ENCODE peak calls at places on chromosomes 1 and 21, in seven cellular contexts. X is prostate gland, A is mucosa of descending colon, G is transverse colon, M is BJ, I is bronchial epithelial cell, Y is GM12865. O is an unnamed sample.

GRCh38 chr1:101314244-101314643 is 77.4 kb downstream of the S1PR1 start:
- DNase-seq in M (no peak), Y (peak), X (no peak), G (no peak), A (no peak), I (peak), O (no peak)

GRCh38 chr1:201295861-201296260 is 12.6 kb downstream of the PKP1 start:
- DNase-seq in X (peak), A (no peak), Y (no peak), G (no peak), I (peak), M (peak), O (no peak)

GRCh38 chr1:77438239-77438913 is 156.6 kb downstream of the AK5 start:
- DNase-seq in M (peak), G (no peak), I (no peak), Y (no peak), A (no peak), X (peak), O (peak)

GRCh38 chr21:29092102-29092959 is 18.9 kb upstream of the CCT8 start:
- DNase-seq in G (no peak), I (peak), M (no peak), A (no peak), Y (no peak), X (no peak), O (no peak)

GRCh38 chr21:45987121-45987711 is 5.6 kb downstream of the COL6A1 start:
- DNase-seq in I (no peak), G (no peak), A (no peak), X (no peak), Y (no peak), M (no peak), O (no peak)

GRCh38 chr1:200888349-200888838 is 6.3 kb upstream of the INAVA start:
- DNase-seq in Y (peak), I (no peak), M (no peak), A (peak), G (peak), X (no peak), O (no peak)

GRCh38 chr1:89842547-89843278 is 21.9 kb downstream of the LRRC8D start:
- DNase-seq in I (peak), A (no peak), X (no peak), Y (peak), M (no peak), G (no peak), O (no peak)

GRCh38 chr1:1013922-1014617 is 773 bp downstream of the ISG15 start:
- DNase-seq in G (no peak), M (no peak), X (no peak), A (no peak), Y (peak), I (no peak), O (no peak)

GRCh38 chr1:40161125-40161887 is at the start of gene RLF:
- DNase-seq in G (peak), Y (peak), I (peak), A (peak), M (peak), X (peak), O (peak)

GRCh38 chr1:40167317-40167716 is 6.1 kb downstream of the RLF start:
- DNase-seq in A (no peak), Y (no peak), M (no peak), X (no peak), G (no peak), I (no peak), O (no peak)

GRCh38 chr1:40160806-40161124 is 422 bp upstream of the RLF start:
- DNase-seq in I (no peak), M (no peak), A (no peak), Y (no peak), G (no peak), X (no peak), O (no peak)

GRCh38 chr1:40161888-40162397 is 756 bp downstream of the RLF start:
- DNase-seq in A (no peak), X (peak), Y (no peak), M (no peak), G (no peak), I (no peak), O (no peak)

GRCh38 chr1:40162791-40163441 is 1.7 kb downstream of the RLF start:
- DNase-seq in G (no peak), Y (no peak), M (no peak), A (no peak), I (peak), X (no peak), O (no peak)
- H3K4me3 ChIP-seq in G (peak), Y (peak), M (peak), A (no peak), I (peak), X (peak), O (peak)

GRCh38 chr1:208084764-208085163 is 159.4 kb downstream of the PLXNA2 start:
- DNase-seq in I (no peak), Y (no peak), G (no peak), A (no peak), M (no peak), X (no peak), O (no peak)

GRCh38 chr1:208084220-208084619 is 160.0 kb downstream of the PLXNA2 start:
- DNase-seq in X (no peak), Y (no peak), G (no peak), A (no peak), I (no peak), M (no peak), O (no peak)

GRCh38 chr1:208083715-208084085 is 160.5 kb downstream of the PLXNA2 start:
- DNase-seq in A (no peak), Y (no peak), I (no peak), M (no peak), G (no peak), X (no peak), O (no peak)

GRCh38 chr1:208086116-208086515 is 158.1 kb downstream of the PLXNA2 start:
- DNase-seq in A (no peak), Y (no peak), G (no peak), I (peak), M (no peak), X (no peak), O (no peak)

DNA sequence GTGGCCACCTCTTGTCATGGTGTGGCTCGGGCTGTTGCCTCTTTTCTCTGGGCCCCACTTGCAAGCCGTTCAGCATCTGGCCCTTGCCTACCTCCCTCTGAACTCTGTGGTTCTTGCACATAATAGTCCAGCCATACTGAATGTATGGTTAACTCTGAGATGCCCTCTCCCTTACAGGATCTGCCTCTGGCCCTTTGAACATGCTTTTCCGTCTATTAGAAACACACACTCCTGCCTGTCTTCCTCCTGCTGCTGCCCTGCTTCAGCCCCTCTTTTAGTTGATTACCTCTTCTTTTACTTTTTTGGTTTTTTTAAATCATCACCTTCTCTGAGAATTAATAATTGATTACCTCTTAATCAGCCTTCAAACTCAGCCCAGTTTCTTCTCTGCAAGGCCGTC is 158.5 kb downstream of the PLXNA2 start:
- DNase-seq in I (no peak), G (no peak), X (no peak), Y (no peak), M (no peak), A (no peak), O (no peak)
- H3K4me3 ChIP-seq in I (no peak), G (no peak), X (no peak), Y (no peak), M (no peak), A (no peak), O (no peak)

GRCh38 chr1:247613405-247613804 is 8.0 kb downstream of the OR2G3 start:
- DNase-seq in M (no peak), G (no peak), I (no peak), Y (no peak), X (no peak), A (no peak), O (no peak)
- H3K4me3 ChIP-seq in M (no peak), G (no peak), I (no peak), Y (no peak), X (no peak), A (no peak), O (no peak)

GRCh38 chr1:182386980-182387379 is 4.6 kb downstream of the GLUL start:
- DNase-seq in Y (no peak), A (no peak), I (no peak), X (no peak), G (no peak), M (no peak), O (no peak)

GRCh38 chr1:182384387-182384960 is 7.1 kb downstream of the GLUL start:
- DNase-seq in Y (no peak), A (no peak), I (no peak), M (no peak), X (no peak), G (no peak), O (no peak)

GRCh38 chr1:182387566-182387965 is 4.0 kb downstream of the GLUL start:
- DNase-seq in Y (no peak), G (no peak), I (no peak), M (no peak), X (no peak), A (no peak), O (no peak)

GRCh38 chr1:182383934-182384333 is 7.7 kb downstream of the GLUL start:
- DNase-seq in Y (no peak), A (no peak), I (no peak), M (no peak), G (no peak), X (no peak), O (no peak)

DNA sequence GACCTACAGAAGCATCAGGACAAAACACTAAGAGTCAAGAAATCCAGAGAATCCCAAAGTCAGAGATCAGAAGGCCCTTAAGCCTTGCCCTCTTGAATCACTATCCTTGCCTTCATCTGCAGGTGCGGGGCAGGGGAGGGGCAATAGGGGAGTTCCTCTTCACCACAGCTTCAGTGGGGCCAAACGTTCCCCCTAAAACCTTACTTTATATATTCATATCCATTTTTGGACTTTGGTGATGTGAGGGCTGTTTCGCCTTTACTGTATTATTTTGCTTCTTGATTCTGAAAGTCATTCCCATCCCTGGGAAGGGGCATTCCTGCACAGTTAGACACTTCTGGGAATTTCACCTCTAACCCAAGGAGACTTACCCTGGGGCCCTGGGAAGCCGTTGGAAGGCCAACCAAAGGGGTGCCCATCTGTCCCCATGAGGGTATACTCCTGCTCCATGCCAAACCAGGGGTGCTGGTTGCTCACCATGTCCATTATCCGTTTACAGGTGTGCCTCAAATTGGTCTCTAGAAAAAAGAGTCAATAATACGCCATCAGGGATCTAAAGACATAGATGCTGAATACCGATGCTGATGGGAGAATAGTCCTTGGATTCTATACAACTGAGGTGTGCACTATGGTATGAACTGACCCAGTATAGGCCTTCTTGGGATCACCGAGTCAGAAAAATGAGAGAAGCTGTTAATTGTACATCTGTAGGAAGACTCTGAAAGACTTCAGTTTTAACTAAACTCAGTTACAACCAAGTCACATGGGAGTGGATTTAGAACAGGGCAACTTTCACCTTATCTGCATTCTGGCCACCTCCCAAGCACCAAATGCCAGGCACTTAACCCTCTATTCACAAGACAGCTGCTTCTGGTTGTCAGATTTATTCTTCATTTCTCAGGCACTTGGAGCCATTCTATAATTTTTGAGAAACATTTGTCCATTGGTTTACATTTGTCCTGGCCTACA is 5.4 kb downstream of the GLUL start:
- DNase-seq in M (no peak), Y (no peak), X (no peak), G (no peak), A (no peak), I (no peak), O (no peak)
- H3K4me3 ChIP-seq in M (no peak), Y (no peak), X (no peak), G (peak), A (no peak), I (no peak), O (no peak)

GRCh38 chr1:113981962-113982931 is 3.0 kb downstream of the OLFML3 start:
- DNase-seq in M (peak), Y (no peak), A (peak), G (peak), X (no peak), I (peak), O (no peak)

GRCh38 chr1:113978863-113979702 is at the start of gene OLFML3:
- DNase-seq in A (peak), M (peak), Y (peak), I (peak), G (peak), X (peak), O (peak)

GRCh38 chr1:113976609-113977278 is 2.5 kb upstream of the OLFML3 start:
- DNase-seq in G (no peak), Y (no peak), I (peak), M (no peak), X (no peak), A (no peak), O (no peak)

GRCh38 chr1:113982955-113983742 is 3.9 kb downstream of the OLFML3 start:
- DNase-seq in M (no peak), A (no peak), Y (no peak), X (no peak), G (no peak), I (no peak), O (no peak)

GRCh38 chr1:113980120-113980519 is 846 bp downstream of the OLFML3 start:
- DNase-seq in A (peak), Y (no peak), X (no peak), M (no peak), G (peak), I (no peak), O (no peak)
- H3K4me3 ChIP-seq in A (no peak), Y (no peak), X (peak), M (peak), G (peak), I (no peak), O (no peak)

GRCh38 chr1:64471218-64471719 is 1.3 kb downstream of the CACHD1 start:
- DNase-seq in G (peak), X (peak), I (peak), M (no peak), Y (no peak), A (peak), O (no peak)

GRCh38 chr1:64473367-64473766 is 3.4 kb downstream of the CACHD1 start:
- DNase-seq in I (no peak), Y (no peak), A (no peak), X (no peak), M (no peak), G (no peak), O (no peak)

GRCh38 chr1:64471724-64472276 is 1.9 kb downstream of the CACHD1 start:
- DNase-seq in A (no peak), I (peak), X (no peak), M (no peak), Y (no peak), G (no peak), O (no peak)

GRCh38 chr1:64474133-64474532 is 4.2 kb downstream of the CACHD1 start:
- DNase-seq in X (no peak), Y (no peak), I (no peak), G (no peak), A (no peak), M (no peak), O (no peak)

GRCh38 chr1:64472805-64473204 is 2.9 kb downstream of the CACHD1 start:
- DNase-seq in M (no peak), G (no peak), X (no peak), Y (no peak), I (no peak), A (no peak), O (no peak)
- H3K4me3 ChIP-seq in M (no peak), G (no peak), X (peak), Y (no peak), I (no peak), A (no peak), O (no peak)

GRCh38 chr1:4648657-4649056 is 5.8 kb upstream of the AJAP1 start:
- DNase-seq in I (no peak), Y (no peak), A (no peak), M (no peak), G (no peak), X (no peak), O (no peak)

GRCh38 chr1:4652631-4653327 is 1.6 kb upstream of the AJAP1 start:
- DNase-seq in A (peak), M (no peak), X (peak), G (peak), I (no peak), Y (peak), O (no peak)

GRCh38 chr1:4653328-4653660 is 1.1 kb upstream of the AJAP1 start:
- DNase-seq in A (no peak), Y (no peak), I (no peak), G (no peak), M (no peak), X (no peak), O (no peak)

GRCh38 chr1:4650486-4650885 is 3.9 kb upstream of the AJAP1 start:
- DNase-seq in X (no peak), A (no peak), G (no peak), Y (no peak), M (peak), I (peak), O (peak)

GRCh38 chr1:4650981-4651380 is 3.4 kb upstream of the AJAP1 start:
- DNase-seq in M (no peak), A (no peak), X (no peak), I (no peak), Y (no peak), G (no peak), O (no peak)
- H3K4me3 ChIP-seq in M (no peak), A (no peak), X (no peak), I (no peak), Y (no peak), G (no peak), O (no peak)

GRCh38 chr1:58813801-58814200 is 30.0 kb upstream of the JUN start:
- DNase-seq in G (no peak), Y (no peak), A (no peak), M (no peak), X (no peak), I (no peak), O (no peak)

GRCh38 chr1:58815680-58816071 is 31.8 kb upstream of the JUN start:
- DNase-seq in A (peak), M (no peak), I (peak), X (peak), Y (peak), G (peak), O (no peak)

GRCh38 chr1:58815069-58815679 is 31.3 kb upstream of the JUN start:
- DNase-seq in X (peak), I (peak), G (peak), Y (peak), M (peak), A (peak), O (peak)

GRCh38 chr1:58813361-58813760 is 29.5 kb upstream of the JUN start:
- DNase-seq in Y (peak), M (no peak), I (no peak), X (no peak), G (no peak), A (no peak), O (no peak)

DNA sequence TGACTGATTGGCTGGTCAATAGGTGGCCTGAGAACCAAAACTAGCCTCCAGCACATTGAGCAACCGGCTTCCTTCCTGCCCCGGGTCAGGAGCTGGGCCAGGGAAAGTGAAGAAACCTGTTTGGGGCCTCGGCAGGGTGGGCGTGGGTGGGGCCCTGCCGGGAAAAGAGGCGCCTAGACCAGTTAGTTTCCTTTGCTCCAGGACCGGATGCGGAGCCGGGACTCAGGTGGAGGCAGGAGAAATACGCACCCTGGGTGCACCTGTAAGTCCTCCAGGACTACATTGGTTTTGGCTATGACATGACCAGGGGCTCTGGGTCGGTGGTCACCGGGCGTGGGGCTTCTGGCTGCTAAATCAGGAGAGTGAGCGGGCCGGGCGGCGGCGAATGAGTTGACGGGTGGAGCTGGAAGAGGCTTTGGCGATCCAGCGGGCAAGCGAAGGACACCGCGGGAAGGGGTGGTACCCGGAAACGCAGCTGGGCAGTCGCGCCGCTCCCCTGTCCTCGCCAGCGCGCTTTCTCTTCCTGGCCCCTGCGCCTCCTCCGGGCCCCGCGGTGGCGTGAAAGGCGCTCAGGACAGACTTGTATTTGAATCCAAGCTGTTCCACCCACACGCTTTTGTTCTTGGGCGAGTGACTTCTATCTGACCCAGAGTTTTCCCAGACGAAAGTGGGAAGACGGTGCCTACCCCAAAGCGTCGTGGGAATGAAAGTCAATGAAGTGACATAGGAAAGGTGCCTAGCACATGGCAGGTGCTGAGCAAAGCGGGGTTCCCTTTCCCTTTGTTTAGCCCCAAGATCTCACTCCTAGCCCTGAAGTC is 30.6 kb upstream of the JUN start:
- DNase-seq in X (peak), M (no peak), A (peak), Y (no peak), G (peak), I (peak), O (no peak)
- H3K4me3 ChIP-seq in X (peak), M (no peak), A (no peak), Y (peak), G (peak), I (peak), O (no peak)

DNA sequence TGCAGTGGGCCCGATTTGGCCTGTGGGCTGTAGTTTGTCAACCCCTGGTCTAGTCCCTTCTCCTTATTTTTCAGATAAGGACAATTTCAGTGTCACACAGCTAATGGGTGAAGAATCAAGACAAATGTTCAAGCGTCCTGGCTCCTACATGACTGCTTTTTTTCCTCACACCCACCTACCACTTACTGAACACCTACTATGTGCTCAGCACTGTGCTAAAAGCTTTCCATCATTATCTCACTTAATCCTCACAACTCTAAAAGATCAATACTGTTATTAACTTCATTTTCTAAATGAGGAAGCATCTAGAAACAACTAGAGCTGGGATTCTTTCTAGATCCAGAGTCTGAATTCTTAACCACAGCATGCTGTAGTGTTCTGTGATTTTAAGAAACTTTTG is 68.5 kb upstream of the EFHD2 start:
- DNase-seq in G (no peak), M (no peak), I (no peak), Y (no peak), A (no peak), X (no peak), O (no peak)
- H3K4me3 ChIP-seq in G (no peak), M (no peak), I (no peak), Y (no peak), A (no peak), X (no peak), O (no peak)